ENCODE peak calls at places on chromosome 4, in four cellular contexts. H, L, D and T are unnamed samples.
A peak's percentile ranks its signal among the peaks of the same experiment; 100 is the strongest.

GRCh38 chr4:183397741-183398297 is 46.6 kb upstream of the CDKN2AIP start:
- DNase-seq in L (no peak), H (no peak), D (no peak), T (no peak)

GRCh38 chr4:184513802-184514120 is 39.4 kb upstream of the IRF2 start:
- DNase-seq in H (no peak), D (no peak), L (no peak), T (no peak)

GRCh38 chr4:10232114-10232513 is 115.5 kb upstream of the WDR1 start:
- DNase-seq in H (no peak), D (no peak), L (no peak), T (no peak)

GRCh38 chr4:67714248-67714583 is 13.3 kb upstream of the UBA6 start:
- DNase-seq in H (no peak), D (no peak), L (no peak), T (no peak)

GRCh38 chr4:66489783-66490452 is 819.6 kb upstream of the EPHA5 start:
- DNase-seq in L (peak; percentile 65), D (no peak), H (no peak), T (peak; percentile 24)

GRCh38 chr4:163550869-163551267 is 56.4 kb downstream of the TMA16 start:
- DNase-seq in H (no peak), D (no peak), L (no peak), T (no peak)

GRCh38 chr4:98469776-98470175 is 188.6 kb downstream of the TSPAN5 start:
- DNase-seq in D (no peak), H (no peak), L (peak; percentile 21), T (no peak)

GRCh38 chr4:104487105-104487504 is 7.6 kb downstream of the CXXC4 start:
- DNase-seq in L (no peak), D (no peak), H (no peak), T (no peak)

GRCh38 chr4:38856524-38857337 is at the start of gene TLR6:
- DNase-seq in D (peak; percentile 42), H (peak; percentile 72), L (peak; percentile 68), T (no peak)

GRCh38 chr4:57080781-57081650 is 29.2 kb downstream of the IGFBP7 start:
- DNase-seq in L (peak; percentile 98), D (no peak), H (peak; percentile 94), T (peak; percentile 89)

GRCh38 chr4:86972997-86973396 is 38.2 kb downstream of the AFF1 start:
- DNase-seq in H (no peak), L (no peak), D (no peak), T (no peak)

GRCh38 chr4:183905081-183905592 is at the start of gene STOX2:
- DNase-seq in D (no peak), L (peak; percentile 55), H (peak; percentile 45), T (peak; percentile 4)

GRCh38 chr4:110059556-110060191 is 138.7 kb downstream of the ELOVL6 start:
- DNase-seq in H (peak; percentile 80), L (peak; percentile 13), D (no peak), T (no peak)

GRCh38 chr4:154559141-154559841 is 3.5 kb upstream of the FGB start:
- DNase-seq in H (peak; percentile 76), L (peak; percentile 65), D (no peak), T (peak; percentile 16)

GRCh38 chr4:145643295-145643694 is 24.1 kb downstream of the MMAA start:
- DNase-seq in L (no peak), D (no peak), H (no peak), T (no peak)

GRCh38 chr4:56757821-56758400 is 63.6 kb downstream of the SPINK2 start:
- DNase-seq in D (peak; percentile 57), H (peak; percentile 95), L (peak; percentile 94), T (peak; percentile 86)

GRCh38 chr4:7764466-7764865 is 175.2 kb downstream of the AFAP1 start:
- DNase-seq in H (peak; percentile 32), L (no peak), D (no peak), T (no peak)

GRCh38 chr4:36351082-36351666 is 69.8 kb downstream of the DTHD1 start:
- DNase-seq in H (peak; percentile 1), D (peak; percentile 33), L (peak; percentile 10), T (peak; percentile 8)

GRCh38 chr4:24857996-24858395 is 54.8 kb downstream of the CCDC149 start:
- DNase-seq in D (no peak), L (peak; percentile 78), H (peak; percentile 84), T (peak; percentile 69)

GRCh38 chr4:5033266-5033945 is 14.1 kb upstream of the CYTL1 start:
- DNase-seq in D (no peak), L (no peak), H (peak; percentile 14), T (no peak)

GRCh38 chr4:147740176-147740575 is 8.3 kb downstream of the ARHGAP10 start:
- DNase-seq in L (no peak), H (no peak), D (no peak), T (no peak)

GRCh38 chr4:102174800-102175199 is 170.5 kb downstream of the SLC39A8 start:
- DNase-seq in D (no peak), L (peak; percentile 32), H (peak; percentile 30), T (peak; percentile 4)

GRCh38 chr4:122826596-122827257 is at the start of gene FGF2:
- DNase-seq in H (peak; percentile 90), L (peak; percentile 60), D (peak; percentile 23), T (no peak)

GRCh38 chr4:125547842-125548241 is 233.1 kb downstream of the FAT4 start:
- DNase-seq in H (no peak), L (peak; percentile 59), D (no peak), T (no peak)

GRCh38 chr4:96638132-96638531 is 798.2 kb downstream of the PDHA2 start:
- DNase-seq in H (no peak), D (no peak), L (no peak), T (no peak)

GRCh38 chr4:51930557-51930956 is 87.6 kb downstream of the DCUN1D4 start:
- DNase-seq in L (no peak), H (no peak), D (no peak), T (no peak)

GRCh38 chr4:1998296-1998695 is 10.5 kb downstream of the NELFA start:
- DNase-seq in L (no peak), D (no peak), H (no peak), T (no peak)

GRCh38 chr4:98710831-98711230 is 52.4 kb upstream of the TSPAN5 start:
- DNase-seq in L (no peak), D (no peak), H (peak; percentile 27), T (no peak)

GRCh38 chr4:3324093-3324815 is 31.4 kb downstream of the RGS12 start:
- DNase-seq in H (no peak), D (no peak), L (no peak), T (no peak)

GRCh38 chr4:158496030-158496741 is 25.5 kb upstream of the RXFP1 start:
- DNase-seq in L (no peak), H (no peak), D (peak; percentile 48), T (no peak)

GRCh38 chr4:150591284-150591874 is 9.4 kb downstream of the MAB21L2 start:
- DNase-seq in L (no peak), H (peak; percentile 5), D (no peak), T (no peak)

GRCh38 chr4:128338634-128339355 is 51.2 kb upstream of the PGRMC2 start:
- DNase-seq in H (peak; percentile 89), D (no peak), L (peak; percentile 91), T (peak; percentile 71)

GRCh38 chr4:38805530-38806145 is 1.0 kb upstream of the TLR1 start:
- DNase-seq in D (no peak), L (no peak), H (peak; percentile 5), T (no peak)

DNA sequence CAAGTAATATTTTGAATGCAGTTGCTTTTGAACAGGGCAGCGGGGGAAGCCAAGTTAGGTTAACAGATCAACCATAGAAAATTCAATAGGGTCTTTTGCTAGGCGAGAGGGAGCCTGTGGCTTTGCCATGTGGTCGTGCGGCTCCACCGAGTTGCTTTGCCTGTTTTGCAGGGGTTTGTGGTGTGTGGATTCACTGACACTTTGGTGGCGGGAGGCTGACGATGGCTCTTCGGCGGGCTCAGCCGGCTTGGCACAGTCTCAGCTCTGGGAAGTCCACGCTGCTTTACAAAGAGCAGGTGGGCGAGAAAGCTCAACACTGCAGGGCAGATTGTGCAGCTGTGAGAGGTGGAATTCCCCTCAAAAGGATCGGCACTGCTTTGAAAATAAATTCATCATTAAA is 201.6 kb upstream of the LEF1 start:
- DNase-seq in D (no peak), H (no peak), L (no peak), T (no peak)
- H3K4me3 ChIP-seq in D (no peak overlapping the region), H (no peak overlapping the region), L (no peak overlapping the region), T (no peak overlapping the region)

DNA sequence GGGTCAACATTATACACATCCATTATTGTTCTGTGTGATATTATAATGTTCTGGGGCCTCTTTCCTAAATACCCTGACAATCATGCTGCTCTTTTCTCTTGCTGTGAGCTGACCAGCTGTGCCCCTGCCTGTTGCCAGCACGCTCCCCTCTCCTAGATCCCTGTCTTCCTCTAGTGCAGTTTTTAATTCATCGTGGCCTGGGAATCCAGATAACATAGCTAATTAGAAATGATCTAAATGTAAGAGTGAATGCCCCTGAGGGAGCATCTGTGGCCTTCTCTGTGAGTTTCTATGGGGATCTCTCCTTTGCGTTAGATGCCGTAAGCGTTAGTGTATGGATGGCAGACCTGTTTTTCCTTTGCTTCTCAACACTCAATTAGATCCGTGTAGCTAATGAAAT is 434.3 kb downstream of the SPRY1 start:
- DNase-seq in L (no peak), D (no peak), H (no peak), T (no peak)
- H3K4me3 ChIP-seq in L (no peak overlapping the region), D (no peak overlapping the region), H (no peak overlapping the region), T (no peak overlapping the region)

DNA sequence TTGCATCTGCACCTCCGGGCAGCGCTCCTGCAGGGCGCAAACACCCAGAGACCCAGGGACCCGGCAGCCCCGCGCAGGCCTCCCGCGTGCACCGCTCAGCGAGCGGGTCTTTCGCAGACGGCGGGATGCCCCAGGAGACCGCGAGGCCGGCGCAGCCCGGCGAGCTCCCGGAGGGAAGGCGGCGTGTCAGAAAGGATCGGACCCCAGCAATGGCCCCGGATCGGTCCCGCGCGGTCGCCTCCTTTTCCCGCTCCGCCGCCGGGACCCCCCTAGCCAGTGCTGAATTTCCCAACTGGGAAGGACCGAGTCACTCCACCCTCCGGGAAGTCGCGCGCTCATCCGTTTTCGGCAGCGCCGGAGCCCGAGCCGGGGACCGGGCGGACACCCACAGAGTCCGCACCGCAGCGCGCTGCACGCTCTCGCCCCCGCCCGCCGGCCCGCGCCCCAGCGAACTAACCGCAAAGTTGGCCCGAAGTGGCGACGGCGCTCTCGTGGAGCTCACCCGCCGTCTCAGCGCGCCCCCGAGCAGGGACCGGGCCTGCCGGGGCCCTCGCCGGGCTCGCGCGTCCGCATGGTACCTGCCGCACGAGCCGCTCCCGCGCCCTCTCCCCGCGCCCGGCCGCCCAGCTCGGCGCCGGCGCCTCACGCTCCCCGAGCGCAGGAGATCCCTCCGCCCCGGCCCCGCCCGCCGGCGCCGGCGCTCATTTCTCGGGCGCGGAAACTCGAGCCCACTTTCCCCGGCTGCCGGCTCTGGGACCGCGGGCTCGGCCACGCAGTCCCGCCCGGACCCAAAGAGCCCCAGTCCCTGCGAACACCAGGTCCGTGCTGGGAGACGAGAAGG is at the start of gene FAT1:
- DNase-seq in L (peak; percentile 71), D (no peak), H (peak; percentile 95), T (no peak)
- H3K4me3 ChIP-seq in L (peak within 1 kb of the TSS; percentile 89), D (peak within 1 kb of the TSS; percentile 67), H (peak within 1 kb of the TSS; percentile 92), T (peak within 1 kb of the TSS; percentile 89)

GRCh38 chr4:17616283-17616682 is 1.8 kb downstream of the MED28 start:
- DNase-seq in H (no peak), L (no peak), D (no peak), T (no peak)
- H3K4me3 ChIP-seq in H (peak overlapping the region; percentile 63), L (no peak overlapping the region), D (peak overlapping the region; percentile 21), T (no peak overlapping the region)

GRCh38 chr4:37749398-37749988 is 63.3 kb upstream of the RELL1 start:
- DNase-seq in L (no peak), H (no peak), D (no peak), T (no peak)
- H3K4me3 ChIP-seq in L (no peak overlapping the region), H (no peak overlapping the region), D (no peak overlapping the region), T (no peak overlapping the region)